ENCODE peak calls at places on chromosomes 16 and 17, in four cellular contexts. A, O, J and C are unnamed samples.

GRCh38 chr16:65745-66144 is 6.7 kb downstream of the RHBDF1 start:
- DNase-seq in A (peak), O (peak), J (peak), C (peak)

GRCh38 chr16:397135-397661 is at the start of gene NME4:
- DNase-seq in A (peak), O (no peak), J (no peak), C (peak)

GRCh38 chr16:49469930-49470451 is 96.4 kb downstream of the C16orf78 start:
- DNase-seq in A (no peak), O (no peak), J (no peak), C (no peak)

GRCh38 chr16:87570938-87571867 is 31.1 kb upstream of the JPH3 start:
- DNase-seq in A (peak), O (no peak), J (no peak), C (peak)

GRCh38 chr16:63287411-63287810 is 1251.2 kb upstream of the CDH8 start:
- DNase-seq in A (no peak), O (no peak), J (no peak), C (no peak)

GRCh38 chr17:11980813-11981212 is 16.5 kb downstream of the ZNF18 start:
- DNase-seq in A (no peak), O (no peak), J (no peak), C (no peak)

GRCh38 chr16:50246299-50247122 is 19.8 kb upstream of the ADCY7 start:
- DNase-seq in A (no peak), O (no peak), J (no peak), C (peak)

GRCh38 chr17:51029142-51029541 is 91.5 kb downstream of the SPAG9 start:
- DNase-seq in A (no peak), O (no peak), J (no peak), C (no peak)

GRCh38 chr16:84312783-84313382 is 18.2 kb downstream of the WFDC1 start:
- DNase-seq in A (no peak), O (no peak), J (no peak), C (no peak)

GRCh38 chr16:3092501-3092991 is 6.5 kb downstream of the ZSCAN10 start:
- DNase-seq in A (no peak), O (no peak), J (no peak), C (peak)

GRCh38 chr16:14358697-14359305 is 271.3 kb downstream of the PARN start:
- DNase-seq in A (no peak), O (no peak), J (no peak), C (no peak)

GRCh38 chr17:27218719-27219488 is 75.0 kb upstream of the WSB1 start:
- DNase-seq in A (no peak), O (no peak), J (no peak), C (no peak)

GRCh38 chr17:36197389-36197708 is 791 bp upstream of the CCL3L1 start:
- DNase-seq in A (no peak), O (no peak), J (no peak), C (no peak)

GRCh38 chr17:2723997-2724782 is 12.6 kb upstream of the CLUH start:
- DNase-seq in A (no peak), O (no peak), J (no peak), C (no peak)

GRCh38 chr17:81712468-81713003 is 452 bp downstream of the SLC25A10 start:
- DNase-seq in A (no peak), O (no peak), J (no peak), C (peak)

GRCh38 chr16:64452446-64452845 is 669.4 kb downstream of the CDH11 start:
- DNase-seq in A (no peak), O (no peak), J (no peak), C (no peak)

GRCh38 chr17:78468366-78468765 is 89.9 kb downstream of the PGS1 start:
- DNase-seq in A (no peak), O (no peak), J (no peak), C (no peak)

GRCh38 chr16:50607447-50607846 is 59.3 kb downstream of the NKD1 start:
- DNase-seq in A (no peak), O (no peak), J (no peak), C (no peak)

GRCh38 chr17:50114849-50115357 is 15.1 kb downstream of the SAMD14 start:
- DNase-seq in A (peak), O (no peak), J (no peak), C (peak)

GRCh38 chr16:50967827-50968612 is 183.1 kb downstream of the SALL1 start:
- DNase-seq in A (no peak), O (no peak), J (no peak), C (no peak)

GRCh38 chr16:48531011-48531962 is 78.7 kb downstream of the N4BP1 start:
- DNase-seq in A (no peak), O (no peak), J (no peak), C (peak)

GRCh38 chr16:87582221-87582965 is 19.9 kb upstream of the JPH3 start:
- DNase-seq in A (no peak), O (no peak), J (no peak), C (peak)

GRCh38 chr16:2895813-2896212 is 12.8 kb downstream of the FLYWCH2 start:
- DNase-seq in A (no peak), O (no peak), J (no peak), C (no peak)

GRCh38 chr17:48180842-48181241 is 73.3 kb downstream of the SNX11 start:
- DNase-seq in A (no peak), O (no peak), J (no peak), C (no peak)

GRCh38 chr17:41457656-41458055 is 9.5 kb downstream of the KRT32 start:
- DNase-seq in A (no peak), O (no peak), J (no peak), C (no peak)

GRCh38 chr16:85134794-85135153 is 22.5 kb upstream of the CIBAR2 start:
- DNase-seq in A (no peak), O (no peak), J (no peak), C (peak)

GRCh38 chr17:77240976-77241375 is 100.2 kb downstream of the SEC14L1 start:
- DNase-seq in A (no peak), O (no peak), J (no peak), C (no peak)

GRCh38 chr16:1712791-1713261 is 6.8 kb downstream of the MAPK8IP3 start:
- DNase-seq in A (peak), O (no peak), J (peak), C (no peak)

GRCh38 chr17:9427460-9428315 is 147.9 kb downstream of the STX8 start:
- DNase-seq in A (no peak), O (no peak), J (no peak), C (peak)

GRCh38 chr16:11425140-11425539 is 79.9 kb downstream of the RMI2 start:
- DNase-seq in A (no peak), O (no peak), J (no peak), C (no peak)

GRCh38 chr17:76405967-76406647 is 21.7 kb downstream of the SPHK1 start:
- DNase-seq in A (no peak), O (no peak), J (peak), C (no peak)

GRCh38 chr17:4365628-4366311 is 705 bp downstream of the UBE2G1 start:
- DNase-seq in A (peak), O (peak), J (peak), C (peak)

GRCh38 chr17:2777242-2777867 is 18.9 kb upstream of the RAP1GAP2 start:
- DNase-seq in A (no peak), O (no peak), J (no peak), C (no peak)

GRCh38 chr16:86396318-86396882 is 113.9 kb upstream of the FOXF1 start:
- DNase-seq in A (no peak), O (no peak), J (peak), C (peak)
- H3K4me3 ChIP-seq in A (no peak), O (no peak), J (no peak), C (peak)

GRCh38 chr16:76656951-76657498 is 379.8 kb downstream of the CNTNAP4 start:
- DNase-seq in A (no peak), O (no peak), J (no peak), C (no peak)
- H3K4me3 ChIP-seq in A (no peak), O (no peak), J (no peak), C (no peak)

DNA sequence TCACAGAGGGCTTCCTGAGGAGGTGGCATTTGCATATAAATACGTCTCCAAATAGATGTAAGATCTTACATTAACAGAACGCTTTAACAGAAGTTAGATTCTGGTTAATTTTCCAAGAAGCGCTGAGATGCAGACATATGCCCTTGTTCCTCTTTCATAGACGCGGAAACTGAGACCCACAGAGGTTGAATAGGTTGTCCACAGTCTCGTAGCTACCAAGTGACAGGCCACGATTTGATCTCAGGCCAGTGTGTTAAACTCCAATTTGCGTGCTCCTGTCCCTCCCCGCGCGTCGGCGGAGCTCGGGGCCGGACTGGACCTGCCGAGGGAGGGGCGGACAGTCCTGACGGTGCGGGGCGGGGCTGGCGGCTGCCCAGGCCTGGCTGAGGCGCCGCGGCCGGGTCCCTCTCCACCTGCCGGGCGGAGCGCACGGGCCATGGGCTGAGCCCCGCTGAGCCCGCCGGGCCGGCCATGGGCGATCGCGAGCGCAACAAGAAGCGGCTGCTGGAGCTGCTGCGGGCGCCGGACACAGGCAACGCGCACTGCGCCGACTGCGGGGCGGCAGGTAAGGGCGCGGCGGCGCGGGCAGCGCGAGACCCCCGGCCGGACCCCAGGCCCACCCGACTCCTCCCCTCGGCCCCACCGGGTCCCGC is at the start of gene ADAP2:
- DNase-seq in A (no peak), O (peak), J (peak), C (no peak)
- H3K4me3 ChIP-seq in A (no peak), O (peak), J (peak), C (no peak)

DNA sequence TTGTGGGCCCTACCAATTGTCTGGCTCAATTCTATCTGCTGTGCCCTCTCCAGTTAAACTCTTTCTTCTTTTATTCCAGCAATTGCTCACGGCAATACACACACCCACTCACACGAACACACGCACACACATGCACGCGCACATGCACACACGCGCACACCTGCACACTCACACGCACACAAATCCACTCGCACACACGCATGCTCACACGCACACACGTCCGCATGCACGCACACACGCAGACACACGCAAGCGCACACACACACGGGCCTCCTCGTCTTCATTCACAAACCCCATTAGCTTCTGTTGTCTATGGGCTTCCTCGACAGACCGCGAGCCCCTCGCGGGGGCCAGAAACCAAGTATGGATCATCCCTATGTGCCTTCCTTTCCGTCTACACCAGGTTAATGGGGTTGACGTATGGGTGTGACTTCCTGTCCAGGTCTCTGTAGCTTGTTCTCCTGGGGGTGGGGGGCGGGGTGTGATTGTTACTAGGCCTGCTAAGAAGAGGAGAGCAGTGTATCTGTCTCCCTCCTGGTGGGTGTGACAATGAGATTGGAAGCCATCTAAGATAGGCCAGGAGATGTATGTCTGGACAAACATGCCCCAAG is 717 bp upstream of the CTF1 start:
- DNase-seq in A (no peak), O (no peak), J (no peak), C (no peak)
- H3K4me3 ChIP-seq in A (no peak), O (peak), J (no peak), C (peak)

GRCh38 chr17:45221997-45222272 is 250 bp downstream of the FMNL1 start:
- DNase-seq in A (no peak), O (no peak), J (no peak), C (no peak)

GRCh38 chr17:45223541-45224528 is 2.1 kb downstream of the FMNL1 start:
- DNase-seq in A (no peak), O (no peak), J (peak), C (no peak)

GRCh38 chr17:45222273-45222993 is 748 bp downstream of the FMNL1 start:
- DNase-seq in A (no peak), O (no peak), J (peak), C (no peak)

GRCh38 chr17:45224671-45225050 is 3.0 kb downstream of the FMNL1 start:
- DNase-seq in A (no peak), O (no peak), J (peak), C (no peak)

GRCh38 chr17:45222994-45223540 is 1.4 kb downstream of the FMNL1 start:
- DNase-seq in A (no peak), O (no peak), J (no peak), C (no peak)
- H3K4me3 ChIP-seq in A (no peak), O (peak), J (peak), C (no peak)

GRCh38 chr17:82891911-82892310 is 52.1 kb upstream of the ZNF750 start:
- DNase-seq in A (no peak), O (no peak), J (no peak), C (no peak)

GRCh38 chr17:82895087-82895486 is 55.3 kb upstream of the ZNF750 start:
- DNase-seq in A (no peak), O (no peak), J (no peak), C (no peak)

GRCh38 chr17:82896071-82897000 is 56.5 kb upstream of the ZNF750 start:
- DNase-seq in A (no peak), O (no peak), J (no peak), C (no peak)

GRCh38 chr17:82892869-82893565 is 53.2 kb upstream of the ZNF750 start:
- DNase-seq in A (peak), O (no peak), J (peak), C (peak)

GRCh38 chr17:82893779-82894178 is 54.0 kb upstream of the ZNF750 start:
- DNase-seq in A (peak), O (no peak), J (no peak), C (peak)
- H3K4me3 ChIP-seq in A (no peak), O (no peak), J (no peak), C (peak)

DNA sequence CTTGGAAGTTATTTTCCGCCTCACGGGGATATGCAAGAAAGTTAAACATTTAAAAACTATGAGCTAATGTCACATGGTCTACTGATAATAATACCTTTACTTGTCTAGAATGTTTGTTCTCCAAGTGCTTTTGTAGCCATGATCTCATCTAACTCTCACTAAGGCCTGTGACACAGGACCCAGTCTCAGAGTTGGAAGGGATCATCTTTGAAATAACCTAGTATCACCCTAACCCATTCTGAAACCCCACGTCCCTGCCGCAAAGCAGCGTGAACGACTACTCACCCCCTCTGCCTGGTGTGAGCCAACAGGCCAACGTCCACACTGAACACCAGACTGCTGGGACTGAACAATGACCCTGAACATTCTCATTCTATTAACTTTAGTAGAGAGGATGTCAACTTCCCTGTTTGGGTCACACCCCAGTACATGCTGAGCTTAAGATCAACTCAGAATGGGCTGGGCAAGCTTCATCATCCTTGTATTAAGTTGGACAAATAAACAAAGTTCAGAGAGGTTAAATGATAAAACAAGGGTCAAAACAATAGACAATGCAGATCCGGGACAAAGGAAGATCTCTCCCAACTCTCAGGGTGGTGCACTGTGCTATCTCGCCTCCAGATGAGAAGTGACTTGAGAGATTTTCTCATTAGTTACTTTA is 54.8 kb upstream of the BCAR1 start:
- DNase-seq in A (peak), O (no peak), J (no peak), C (no peak)
- H3K4me3 ChIP-seq in A (no peak), O (no peak), J (no peak), C (no peak)

GRCh38 chr16:19415461-19415860 is 2.2 kb upstream of the TMC5 start:
- DNase-seq in A (no peak), O (no peak), J (no peak), C (no peak)
- H3K4me3 ChIP-seq in A (no peak), O (no peak), J (no peak), C (no peak)

DNA sequence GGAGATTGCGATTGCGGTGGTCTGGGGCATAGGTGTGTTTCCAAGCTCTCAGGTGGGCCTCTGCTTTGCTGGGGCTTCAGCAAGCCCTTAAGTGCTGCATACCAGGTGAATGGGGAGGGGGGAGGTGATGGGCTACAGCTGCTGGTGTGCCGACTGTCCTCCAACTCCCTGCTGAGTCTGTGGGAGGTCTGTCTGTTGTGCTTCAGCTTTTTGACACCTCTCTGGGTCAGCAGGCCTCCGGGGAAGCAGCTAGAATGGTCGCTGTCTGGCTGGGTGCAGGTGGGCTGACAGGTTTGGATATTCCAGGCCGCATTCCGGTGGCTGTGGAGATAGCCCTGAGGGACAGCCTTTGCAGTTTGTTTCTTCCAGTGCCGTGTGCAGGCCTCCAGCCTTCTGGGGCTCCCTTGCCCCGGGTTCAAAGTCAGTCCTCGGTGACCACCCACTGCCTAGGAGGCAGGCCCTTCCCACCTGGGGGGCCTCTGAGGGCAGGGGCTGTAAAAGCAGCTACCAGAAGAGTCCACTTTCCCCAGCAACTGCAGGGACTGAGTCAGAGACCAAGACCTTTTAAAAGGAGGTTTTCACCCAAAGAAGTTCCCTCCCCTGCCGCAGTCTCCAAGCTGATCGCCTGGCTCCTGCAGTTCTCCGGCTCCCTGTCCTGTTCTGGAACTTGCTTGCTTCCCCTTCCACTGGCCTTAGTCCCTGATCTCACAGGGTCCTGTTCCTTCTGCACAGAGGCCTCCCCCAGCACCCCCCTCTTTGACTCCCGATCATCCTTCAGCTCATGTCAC is 2.0 kb upstream of the TTYH2 start:
- DNase-seq in A (no peak), O (no peak), J (no peak), C (no peak)
- H3K4me3 ChIP-seq in A (no peak), O (peak), J (no peak), C (no peak)